ENCODE peak calls at places on chromosomes 12 and 14, in seven cellular contexts. One of them, this sample, is unnamed.

GRCh38 chr14:39441805-39442204 is 9.6 kb upstream of the FBXO33 start:
- DNase-seq in GM10248: no peak
- DNase-seq in upper lobe of left lung: peak; percentile 66
- DNase-seq in GM12864: no peak
- DNase-seq in GM13977: no peak
- DNase-seq in neural progenitor cell: no peak
- DNase-seq in uterus: no peak
- DNase-seq in this sample: no peak

GRCh38 chr12:130242506-130242905 is 80.2 kb downstream of the FZD10 start:
- DNase-seq in GM10248: no peak
- DNase-seq in upper lobe of left lung: no peak
- DNase-seq in GM12864: no peak
- DNase-seq in GM13977: no peak
- DNase-seq in neural progenitor cell: no peak
- DNase-seq in uterus: no peak
- DNase-seq in this sample: no peak

GRCh38 chr12:26119391-26119981 is 5.4 kb downstream of the BHLHE41 start:
- DNase-seq in GM10248: no peak
- DNase-seq in upper lobe of left lung: no peak
- DNase-seq in GM12864: no peak
- DNase-seq in GM13977: peak; percentile 58
- DNase-seq in neural progenitor cell: peak; percentile 51
- DNase-seq in uterus: no peak
- DNase-seq in this sample: peak; percentile 64

GRCh38 chr12:81896771-81897170 is 137.6 kb upstream of the PPFIA2 start:
- DNase-seq in GM10248: no peak
- DNase-seq in upper lobe of left lung: no peak
- DNase-seq in GM12864: no peak
- DNase-seq in GM13977: no peak
- DNase-seq in neural progenitor cell: peak; percentile 25
- DNase-seq in uterus: no peak
- DNase-seq in this sample: no peak

GRCh38 chr12:66740257-66740656 is 61.4 kb upstream of the GRIP1 start:
- DNase-seq in GM10248: no peak
- DNase-seq in upper lobe of left lung: no peak
- DNase-seq in GM12864: no peak
- DNase-seq in GM13977: no peak
- DNase-seq in neural progenitor cell: no peak
- DNase-seq in uterus: no peak
- DNase-seq in this sample: no peak

GRCh38 chr12:1644523-1645438 is 15.8 kb downstream of the WNT5B start:
- DNase-seq in GM10248: no peak
- DNase-seq in upper lobe of left lung: no peak
- DNase-seq in GM12864: no peak
- DNase-seq in GM13977: no peak
- DNase-seq in neural progenitor cell: no peak
- DNase-seq in uterus: peak; percentile 82
- DNase-seq in this sample: peak; percentile 32

GRCh38 chr12:93645702-93646101 is 31.5 kb upstream of the CRADD start:
- DNase-seq in GM10248: no peak
- DNase-seq in upper lobe of left lung: no peak
- DNase-seq in GM12864: no peak
- DNase-seq in GM13977: no peak
- DNase-seq in neural progenitor cell: no peak
- DNase-seq in uterus: no peak
- DNase-seq in this sample: peak; percentile 30

GRCh38 chr12:131677699-131678098 is 33.2 kb upstream of the SFSWAP start:
- DNase-seq in GM10248: no peak
- DNase-seq in upper lobe of left lung: no peak
- DNase-seq in GM12864: no peak
- DNase-seq in GM13977: no peak
- DNase-seq in neural progenitor cell: no peak
- DNase-seq in uterus: no peak
- DNase-seq in this sample: no peak

GRCh38 chr12:42091769-42092168 is 52.9 kb downstream of the GXYLT1 start:
- DNase-seq in GM10248: no peak
- DNase-seq in upper lobe of left lung: no peak
- DNase-seq in GM12864: no peak
- DNase-seq in GM13977: no peak
- DNase-seq in neural progenitor cell: peak; percentile 2
- DNase-seq in uterus: no peak
- DNase-seq in this sample: no peak

GRCh38 chr14:77903233-77903632 is 103.3 kb downstream of the ADCK1 start:
- DNase-seq in GM10248: no peak
- DNase-seq in upper lobe of left lung: no peak
- DNase-seq in GM12864: no peak
- DNase-seq in GM13977: no peak
- DNase-seq in neural progenitor cell: no peak
- DNase-seq in uterus: no peak
- DNase-seq in this sample: no peak

GRCh38 chr12:46675736-46676135 is 150.1 kb downstream of the SLC38A4 start:
- DNase-seq in GM10248: peak; percentile 15
- DNase-seq in upper lobe of left lung: peak; percentile 31
- DNase-seq in GM12864: no peak
- DNase-seq in GM13977: peak; percentile 17
- DNase-seq in neural progenitor cell: peak; percentile 58
- DNase-seq in uterus: peak; percentile 37
- DNase-seq in this sample: peak; percentile 72

GRCh38 chr12:98260276-98260675 is 255.1 kb upstream of the TMPO start:
- DNase-seq in GM10248: no peak
- DNase-seq in upper lobe of left lung: no peak
- DNase-seq in GM12864: no peak
- DNase-seq in GM13977: no peak
- DNase-seq in neural progenitor cell: no peak
- DNase-seq in uterus: no peak
- DNase-seq in this sample: no peak

GRCh38 chr14:63421226-63421625 is 102.5 kb upstream of the GPHB5 start:
- DNase-seq in GM10248: no peak
- DNase-seq in upper lobe of left lung: no peak
- DNase-seq in GM12864: no peak
- DNase-seq in GM13977: no peak
- DNase-seq in neural progenitor cell: no peak
- DNase-seq in uterus: no peak
- DNase-seq in this sample: no peak

GRCh38 chr12:109863961-109864712 is 16.2 kb downstream of the GLTP start:
- DNase-seq in GM10248: no peak
- DNase-seq in upper lobe of left lung: no peak
- DNase-seq in GM12864: no peak
- DNase-seq in GM13977: no peak
- DNase-seq in neural progenitor cell: no peak
- DNase-seq in uterus: no peak
- DNase-seq in this sample: peak; percentile 35

GRCh38 chr12:108446766-108447165 is 68.3 kb upstream of the FICD start:
- DNase-seq in GM10248: no peak
- DNase-seq in upper lobe of left lung: no peak
- DNase-seq in GM12864: no peak
- DNase-seq in GM13977: no peak
- DNase-seq in neural progenitor cell: no peak
- DNase-seq in uterus: peak; percentile 60
- DNase-seq in this sample: peak; percentile 89

GRCh38 chr12:24838531-24838950 is 110.4 kb downstream of the BCAT1 start:
- DNase-seq in GM10248: peak; percentile 35
- DNase-seq in upper lobe of left lung: no peak
- DNase-seq in GM12864: peak; percentile 80
- DNase-seq in GM13977: no peak
- DNase-seq in neural progenitor cell: no peak
- DNase-seq in uterus: peak; percentile 30
- DNase-seq in this sample: peak; percentile 79

GRCh38 chr12:674272-674781 is 11.1 kb upstream of the NINJ2 start:
- DNase-seq in GM10248: peak; percentile 66
- DNase-seq in upper lobe of left lung: no peak
- DNase-seq in GM12864: peak; percentile 96
- DNase-seq in GM13977: peak; percentile 58
- DNase-seq in neural progenitor cell: no peak
- DNase-seq in uterus: no peak
- DNase-seq in this sample: peak; percentile 6

GRCh38 chr12:89384050-89384749 is 31.9 kb upstream of the DUSP6 start:
- DNase-seq in GM10248: no peak
- DNase-seq in upper lobe of left lung: no peak
- DNase-seq in GM12864: no peak
- DNase-seq in GM13977: no peak
- DNase-seq in neural progenitor cell: peak; percentile 48
- DNase-seq in uterus: peak; percentile 57
- DNase-seq in this sample: peak; percentile 90

GRCh38 chr12:52005903-52006703 is 643 bp upstream of the TAMALIN start:
- DNase-seq in GM10248: peak; percentile 80
- DNase-seq in upper lobe of left lung: no peak
- DNase-seq in GM12864: no peak
- DNase-seq in GM13977: peak; percentile 86
- DNase-seq in neural progenitor cell: peak; percentile 58
- DNase-seq in uterus: no peak
- DNase-seq in this sample: no peak

GRCh38 chr12:62834971-62835547 is 99.9 kb downstream of the PPM1H start:
- DNase-seq in GM10248: no peak
- DNase-seq in upper lobe of left lung: no peak
- DNase-seq in GM12864: no peak
- DNase-seq in GM13977: no peak
- DNase-seq in neural progenitor cell: no peak
- DNase-seq in uterus: peak; percentile 41
- DNase-seq in this sample: peak; percentile 50

GRCh38 chr14:101559624-101560533 is 1.4 kb upstream of the DIO3 start:
- DNase-seq in GM10248: no peak
- DNase-seq in upper lobe of left lung: peak; percentile 88
- DNase-seq in GM12864: no peak
- DNase-seq in GM13977: peak; percentile 46
- DNase-seq in neural progenitor cell: peak; percentile 84
- DNase-seq in uterus: peak; percentile 70
- DNase-seq in this sample: no peak

GRCh38 chr12:58046281-58046680 is 104.9 kb downstream of the ATP23 start:
- DNase-seq in GM10248: no peak
- DNase-seq in upper lobe of left lung: no peak
- DNase-seq in GM12864: no peak
- DNase-seq in GM13977: no peak
- DNase-seq in neural progenitor cell: no peak
- DNase-seq in uterus: no peak
- DNase-seq in this sample: no peak

GRCh38 chr14:71995741-71996140 is 63.5 kb downstream of the RGS6 start:
- DNase-seq in GM10248: no peak
- DNase-seq in upper lobe of left lung: no peak
- DNase-seq in GM12864: no peak
- DNase-seq in GM13977: no peak
- DNase-seq in neural progenitor cell: no peak
- DNase-seq in uterus: no peak
- DNase-seq in this sample: no peak

GRCh38 chr12:98352218-98352811 is 163.1 kb upstream of the TMPO start:
- DNase-seq in GM10248: no peak
- DNase-seq in upper lobe of left lung: no peak
- DNase-seq in GM12864: no peak
- DNase-seq in GM13977: peak; percentile 42
- DNase-seq in neural progenitor cell: no peak
- DNase-seq in uterus: no peak
- DNase-seq in this sample: peak; percentile 77

GRCh38 chr14:50062438-50063039 is 53.8 kb downstream of the VCPKMT start:
- DNase-seq in GM10248: peak; percentile 70
- DNase-seq in upper lobe of left lung: no peak
- DNase-seq in GM12864: no peak
- DNase-seq in GM13977: no peak
- DNase-seq in neural progenitor cell: no peak
- DNase-seq in uterus: peak; percentile 38
- DNase-seq in this sample: peak; percentile 92
- TF ChIP-seq CTCF in GM10248: peak; percentile 24
- TF ChIP-seq CTCF in upper lobe of left lung: no peak
- TF ChIP-seq CTCF in GM12864: no peak
- TF ChIP-seq CTCF in GM13977: peak; percentile 26
- TF ChIP-seq CTCF in neural progenitor cell: no peak
- TF ChIP-seq CTCF in uterus: no peak
- TF ChIP-seq CTCF in this sample: peak; percentile 10

DNA sequence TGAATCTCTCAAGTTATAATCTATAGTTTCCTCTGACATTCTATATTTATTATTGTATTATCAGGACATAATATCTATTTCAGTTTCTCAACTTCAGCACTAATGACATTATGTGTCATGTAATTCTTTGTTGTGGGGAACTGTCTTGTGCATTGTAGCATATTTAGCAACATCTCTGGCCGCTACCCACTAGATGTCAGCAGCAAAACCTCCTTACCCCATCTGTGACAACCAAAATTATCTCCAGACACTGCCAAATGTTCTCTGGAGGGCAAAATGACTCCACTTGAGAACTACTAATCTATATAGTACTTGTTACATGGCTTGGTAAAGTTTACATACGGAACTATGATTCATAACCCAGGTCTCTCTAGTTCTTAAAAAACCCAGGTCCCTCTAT is 110.2 kb downstream of the RASSF9 start:
- DNase-seq in GM10248: no peak
- DNase-seq in upper lobe of left lung: no peak
- DNase-seq in GM12864: no peak
- DNase-seq in GM13977: no peak
- DNase-seq in neural progenitor cell: no peak
- DNase-seq in uterus: no peak
- DNase-seq in this sample: peak; percentile 6
- TF ChIP-seq CTCF in GM10248: no peak
- TF ChIP-seq CTCF in upper lobe of left lung: no peak
- TF ChIP-seq CTCF in GM12864: no peak
- TF ChIP-seq CTCF in GM13977: no peak
- TF ChIP-seq CTCF in neural progenitor cell: no peak
- TF ChIP-seq CTCF in uterus: no peak
- TF ChIP-seq CTCF in this sample: no peak

GRCh38 chr12:96710127-96710745 is 196.8 kb upstream of the NEDD1 start:
- DNase-seq in GM10248: no peak
- DNase-seq in upper lobe of left lung: no peak
- DNase-seq in GM12864: no peak
- DNase-seq in GM13977: no peak
- DNase-seq in neural progenitor cell: peak; percentile 48
- DNase-seq in uterus: no peak
- DNase-seq in this sample: peak; percentile 26
- TF ChIP-seq CTCF in GM10248: no peak
- TF ChIP-seq CTCF in upper lobe of left lung: no peak
- TF ChIP-seq CTCF in GM12864: no peak
- TF ChIP-seq CTCF in GM13977: no peak
- TF ChIP-seq CTCF in neural progenitor cell: peak; percentile 34
- TF ChIP-seq CTCF in uterus: no peak
- TF ChIP-seq CTCF in this sample: no peak

GRCh38 chr12:123152823-123153222 is 1.9 kb upstream of the PITPNM2 start:
- DNase-seq in GM10248: no peak
- DNase-seq in upper lobe of left lung: no peak
- DNase-seq in GM12864: no peak
- DNase-seq in GM13977: no peak
- DNase-seq in neural progenitor cell: no peak
- DNase-seq in uterus: no peak
- DNase-seq in this sample: no peak

GRCh38 chr12:123149828-123150272 is 1.0 kb downstream of the PITPNM2 start:
- DNase-seq in GM10248: no peak
- DNase-seq in upper lobe of left lung: no peak
- DNase-seq in GM12864: no peak
- DNase-seq in GM13977: no peak
- DNase-seq in neural progenitor cell: peak; percentile 15
- DNase-seq in uterus: peak; percentile 32
- DNase-seq in this sample: no peak

GRCh38 chr12:123151679-123152454 is 977 bp upstream of the PITPNM2 start:
- DNase-seq in GM10248: no peak
- DNase-seq in upper lobe of left lung: peak; percentile 28
- DNase-seq in GM12864: no peak
- DNase-seq in GM13977: peak; percentile 42
- DNase-seq in neural progenitor cell: peak; percentile 26
- DNase-seq in uterus: no peak
- DNase-seq in this sample: no peak

GRCh38 chr12:123150273-123150803 is 552 bp downstream of the PITPNM2 start:
- DNase-seq in GM10248: peak; percentile 24
- DNase-seq in upper lobe of left lung: no peak
- DNase-seq in GM12864: no peak
- DNase-seq in GM13977: no peak
- DNase-seq in neural progenitor cell: peak; percentile 16
- DNase-seq in uterus: peak; percentile 63
- DNase-seq in this sample: no peak

GRCh38 chr12:123150804-123151678 is at the start of gene PITPNM2:
- DNase-seq in GM10248: peak; percentile 76
- DNase-seq in upper lobe of left lung: peak; percentile 94
- DNase-seq in GM12864: no peak
- DNase-seq in GM13977: peak; percentile 85
- DNase-seq in neural progenitor cell: peak; percentile 94
- DNase-seq in uterus: peak; percentile 71
- DNase-seq in this sample: peak; percentile 56
- TF ChIP-seq CTCF in GM10248: peak; percentile 50
- TF ChIP-seq CTCF in upper lobe of left lung: peak; percentile 27
- TF ChIP-seq CTCF in GM12864: no peak
- TF ChIP-seq CTCF in GM13977: peak; percentile 51
- TF ChIP-seq CTCF in neural progenitor cell: peak; percentile 9
- TF ChIP-seq CTCF in uterus: peak; percentile 85
- TF ChIP-seq CTCF in this sample: no peak

This sample was measured in MCF 10A.